ENCODE peak calls at places on chromosomes 7 and 10, in six cellular contexts. One of them, this sample, is unnamed. For H3K27me3 and H3K4me1, the result is how much of the 10 kb centered on the place peaks cover.

GRCh38 chr10:53361936-53362335 is 589.4 kb upstream of the MBL2 start:
- DNase-seq in mammary epithelial cell: no peak
- DNase-seq in colonic mucosa: no peak
- DNase-seq in adipocyte: no peak
- DNase-seq in H9: no peak
- DNase-seq in mesenchymal stem cell: no peak
- DNase-seq in this sample: no peak

GRCh38 chr7:28705350-28705749 is 252.8 kb downstream of the TRIL start:
- DNase-seq in colonic mucosa: no peak
- DNase-seq in mammary epithelial cell: no peak
- DNase-seq in mesenchymal stem cell: peak
- DNase-seq in H9: no peak
- DNase-seq in adipocyte: no peak
- DNase-seq in this sample: no peak

GRCh38 chr10:84523509-84523908 is 195.1 kb downstream of the CCSER2 start:
- DNase-seq in mesenchymal stem cell: no peak
- DNase-seq in adipocyte: no peak
- DNase-seq in mammary epithelial cell: no peak
- DNase-seq in colonic mucosa: peak
- DNase-seq in H9: no peak
- DNase-seq in this sample: peak

GRCh38 chr10:101207026-101207425 is 22.2 kb downstream of the LBX1 start:
- DNase-seq in adipocyte: no peak
- DNase-seq in H9: no peak
- DNase-seq in mammary epithelial cell: no peak
- DNase-seq in colonic mucosa: no peak
- DNase-seq in mesenchymal stem cell: no peak
- DNase-seq in this sample: no peak

GRCh38 chr10:22765660-22766547 is 51.5 kb upstream of the PIP4K2A start:
- DNase-seq in mammary epithelial cell: no peak
- DNase-seq in colonic mucosa: no peak
- DNase-seq in mesenchymal stem cell: no peak
- DNase-seq in H9: no peak
- DNase-seq in adipocyte: no peak
- DNase-seq in this sample: no peak

GRCh38 chr7:28155964-28156363 is 24.6 kb downstream of the JAZF1 start:
- DNase-seq in mammary epithelial cell: peak
- DNase-seq in H9: no peak
- DNase-seq in mesenchymal stem cell: peak
- DNase-seq in colonic mucosa: no peak
- DNase-seq in adipocyte: peak
- DNase-seq in this sample: peak

GRCh38 chr10:96416643-96417042 is 57.8 kb upstream of the OPALIN start:
- DNase-seq in H9: no peak
- DNase-seq in mammary epithelial cell: peak
- DNase-seq in colonic mucosa: peak
- DNase-seq in mesenchymal stem cell: peak
- DNase-seq in adipocyte: no peak
- DNase-seq in this sample: no peak

GRCh38 chr10:33040436-33040835 is 82.4 kb upstream of the ITGB1 start:
- DNase-seq in mesenchymal stem cell: no peak
- DNase-seq in adipocyte: no peak
- DNase-seq in mammary epithelial cell: no peak
- DNase-seq in H9: no peak
- DNase-seq in colonic mucosa: no peak
- DNase-seq in this sample: no peak

GRCh38 chr10:42645103-42645502 is 6.7 kb upstream of the ZNF33B start:
- DNase-seq in colonic mucosa: no peak
- DNase-seq in mammary epithelial cell: no peak
- DNase-seq in H9: no peak
- DNase-seq in mesenchymal stem cell: no peak
- DNase-seq in adipocyte: no peak
- DNase-seq in this sample: no peak

GRCh38 chr10:62528441-62528840 is 154.3 kb downstream of the ZNF365 start:
- DNase-seq in mammary epithelial cell: peak
- DNase-seq in adipocyte: no peak
- DNase-seq in H9: no peak
- DNase-seq in mesenchymal stem cell: no peak
- DNase-seq in colonic mucosa: no peak
- DNase-seq in this sample: no peak

GRCh38 chr10:29668628-29669027 is 33.9 kb upstream of the SVIL start:
- DNase-seq in adipocyte: peak
- DNase-seq in mammary epithelial cell: peak
- DNase-seq in colonic mucosa: no peak
- DNase-seq in mesenchymal stem cell: no peak
- DNase-seq in H9: no peak
- DNase-seq in this sample: peak

GRCh38 chr7:110065112-110065511 is 1025.8 kb upstream of the LRRN3 start:
- DNase-seq in mammary epithelial cell: no peak
- DNase-seq in colonic mucosa: no peak
- DNase-seq in H9: no peak
- DNase-seq in mesenchymal stem cell: no peak
- DNase-seq in adipocyte: no peak
- DNase-seq in this sample: no peak

GRCh38 chr7:32152576-32152975 is 82.4 kb upstream of the PDE1C start:
- DNase-seq in mammary epithelial cell: no peak
- DNase-seq in H9: no peak
- DNase-seq in mesenchymal stem cell: no peak
- DNase-seq in adipocyte: no peak
- DNase-seq in colonic mucosa: no peak
- DNase-seq in this sample: no peak

GRCh38 chr7:10082896-10083295 is 890.8 kb upstream of the PHF14 start:
- DNase-seq in adipocyte: no peak
- DNase-seq in colonic mucosa: no peak
- DNase-seq in mesenchymal stem cell: no peak
- DNase-seq in H9: no peak
- DNase-seq in mammary epithelial cell: no peak
- DNase-seq in this sample: no peak

GRCh38 chr7:42247301-42247700 is 10.3 kb upstream of the GLI3 start:
- DNase-seq in colonic mucosa: no peak
- DNase-seq in mammary epithelial cell: peak
- DNase-seq in mesenchymal stem cell: peak
- DNase-seq in adipocyte: peak
- DNase-seq in H9: no peak
- DNase-seq in this sample: peak

GRCh38 chr10:98323221-98324164 is 55.5 kb upstream of the LOXL4 start:
- DNase-seq in H9: no peak
- DNase-seq in mammary epithelial cell: peak
- DNase-seq in adipocyte: peak
- DNase-seq in mesenchymal stem cell: peak
- DNase-seq in colonic mucosa: peak
- DNase-seq in this sample: peak

GRCh38 chr10:110918269-110918632 is 729 bp downstream of the BBIP1 start:
- DNase-seq in adipocyte: peak
- DNase-seq in colonic mucosa: peak
- DNase-seq in mesenchymal stem cell: peak
- DNase-seq in mammary epithelial cell: no peak
- DNase-seq in H9: peak
- DNase-seq in this sample: peak

GRCh38 chr10:97922378-97922758 is 72.7 kb downstream of the GOLGA7B start:
- DNase-seq in mesenchymal stem cell: no peak
- DNase-seq in mammary epithelial cell: no peak
- DNase-seq in adipocyte: no peak
- DNase-seq in colonic mucosa: no peak
- DNase-seq in H9: no peak
- DNase-seq in this sample: no peak

GRCh38 chr7:152341039-152341913 is 94.5 kb downstream of the KMT2C start:
- DNase-seq in adipocyte: peak
- DNase-seq in H9: no peak
- DNase-seq in mammary epithelial cell: peak
- DNase-seq in colonic mucosa: peak
- DNase-seq in mesenchymal stem cell: peak
- DNase-seq in this sample: peak
- H3K9ac ChIP-seq in adipocyte: peak
- H3K9ac ChIP-seq in H9: no peak
- H3K9ac ChIP-seq in mammary epithelial cell: no peak
- H3K9ac ChIP-seq in colonic mucosa: no peak
- H3K9ac ChIP-seq in mesenchymal stem cell: peak
- H3K9ac ChIP-seq in this sample: peak

GRCh38 chr7:6530626-6531491 is 20.4 kb downstream of the GRID2IP start:
- DNase-seq in colonic mucosa: peak
- DNase-seq in adipocyte: peak
- DNase-seq in mesenchymal stem cell: no peak
- DNase-seq in mammary epithelial cell: no peak
- DNase-seq in H9: peak
- DNase-seq in this sample: no peak

GRCh38 chr7:6533893-6534804 is 17.1 kb downstream of the GRID2IP start:
- DNase-seq in mesenchymal stem cell: no peak
- DNase-seq in H9: no peak
- DNase-seq in colonic mucosa: no peak
- DNase-seq in mammary epithelial cell: no peak
- DNase-seq in adipocyte: no peak
- DNase-seq in this sample: no peak

GRCh38 chr7:6529643-6530042 is 21.6 kb downstream of the GRID2IP start:
- DNase-seq in adipocyte: no peak
- DNase-seq in mammary epithelial cell: no peak
- DNase-seq in H9: no peak
- DNase-seq in mesenchymal stem cell: no peak
- DNase-seq in colonic mucosa: no peak
- DNase-seq in this sample: no peak

GRCh38 chr7:6531492-6532279 is 19.6 kb downstream of the GRID2IP start:
- DNase-seq in colonic mucosa: no peak
- DNase-seq in adipocyte: no peak
- DNase-seq in mammary epithelial cell: no peak
- DNase-seq in mesenchymal stem cell: no peak
- DNase-seq in H9: no peak
- DNase-seq in this sample: no peak

DNA sequence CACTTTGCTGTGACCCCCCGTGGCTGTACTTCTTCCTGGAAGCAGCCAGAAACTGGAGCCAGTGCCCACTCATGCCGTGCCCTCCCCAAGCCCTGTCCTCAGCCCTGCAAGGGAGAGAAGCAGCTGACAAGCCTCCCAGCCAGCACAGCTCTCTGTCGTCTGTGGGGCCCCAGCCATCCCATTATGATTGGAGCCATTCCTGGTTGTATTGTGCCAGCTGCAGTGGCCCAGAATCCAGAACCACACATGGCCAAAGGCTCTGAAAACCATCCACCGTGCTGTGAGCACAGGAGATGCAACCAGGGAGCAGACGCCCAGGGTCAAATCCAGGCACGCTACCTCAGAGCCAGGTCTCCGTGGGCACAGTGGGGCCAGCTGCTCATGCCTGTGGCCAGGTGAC is 18.7 kb downstream of the GRID2IP start:
- DNase-seq in colonic mucosa: no peak
- DNase-seq in mammary epithelial cell: no peak
- DNase-seq in H9: no peak
- DNase-seq in adipocyte: no peak
- DNase-seq in mesenchymal stem cell: no peak
- DNase-seq in this sample: no peak
- H3K27me3 ChIP-seq in colonic mucosa: under half
- H3K27me3 ChIP-seq in mammary epithelial cell: under half
- H3K27me3 ChIP-seq in H9: under half
- H3K27me3 ChIP-seq in adipocyte: half or more
- H3K27me3 ChIP-seq in mesenchymal stem cell: half or more
- H3K27me3 ChIP-seq in this sample: under half

GRCh38 chr10:37474645-37475044 is 349.2 kb downstream of the ANKRD30A start:
- DNase-seq in colonic mucosa: no peak
- DNase-seq in adipocyte: no peak
- DNase-seq in mammary epithelial cell: no peak
- DNase-seq in H9: no peak
- DNase-seq in mesenchymal stem cell: no peak
- DNase-seq in this sample: no peak
- H3K4me1 ChIP-seq in colonic mucosa: under half
- H3K4me1 ChIP-seq in adipocyte: under half
- H3K4me1 ChIP-seq in mammary epithelial cell: under half
- H3K4me1 ChIP-seq in H9: under half
- H3K4me1 ChIP-seq in mesenchymal stem cell: under half
- H3K4me1 ChIP-seq in this sample: under half

GRCh38 chr10:89670926-89671325 is 25.9 kb upstream of the PANK1 start:
- DNase-seq in mesenchymal stem cell: no peak
- DNase-seq in H9: no peak
- DNase-seq in mammary epithelial cell: no peak
- DNase-seq in colonic mucosa: no peak
- DNase-seq in adipocyte: peak
- DNase-seq in this sample: peak
- H3K9ac ChIP-seq in mesenchymal stem cell: no peak
- H3K9ac ChIP-seq in H9: no peak
- H3K9ac ChIP-seq in mammary epithelial cell: no peak
- H3K9ac ChIP-seq in colonic mucosa: no peak
- H3K9ac ChIP-seq in adipocyte: no peak
- H3K9ac ChIP-seq in this sample: no peak

This sample was measured in GM23248.